ENCODE peak calls at places on chromosomes 4 and X, in seven cellular contexts. A is NCI-H2171 treated with DMSO at 0.1 percent for 48 hours; X is NCI-H1694; C is GM04504; D is HT1080; J is endothelial cell; I is stimulated activated CD4-positive, alpha-beta T cell treated with anti-CD3 and anti-CD28 coated beads, Interleukin-2, amount 100 ng/mL, for 48 hours. Y is an unnamed sample.

GRCh38 chr4:57550143-57550542 is 440.0 kb upstream of the IGFBP7 start:
- DNase-seq in A (no peak), D (no peak), X (peak; percentile 93), C (no peak), J (no peak), I (no peak), Y (no peak)

GRCh38 chrX:10574663-10575062 is 45.7 kb downstream of the MID1 start:
- DNase-seq in X (no peak), J (no peak), I (no peak), D (peak; percentile 11), A (no peak), C (no peak), Y (no peak)

GRCh38 chr4:71107732-71108131 is 114.3 kb downstream of the DCK start:
- DNase-seq in J (no peak), X (no peak), I (no peak), D (no peak), A (no peak), C (no peak), Y (peak; percentile 12)

GRCh38 chr4:172143605-172144314 is 330.6 kb downstream of the GALNTL6 start:
- DNase-seq in C (no peak), X (no peak), A (no peak), I (no peak), D (no peak), J (no peak), Y (no peak)

GRCh38 chrX:120262781-120263719 is 12.4 kb downstream of the ZBTB33 start:
- DNase-seq in D (no peak), A (peak; percentile 24), X (no peak), C (no peak), J (no peak), I (no peak), Y (no peak)

GRCh38 chrX:130296743-130297142 is 28.0 kb upstream of the ZNF280C start:
- DNase-seq in I (no peak), C (no peak), J (no peak), D (peak; percentile 6), X (no peak), A (no peak), Y (no peak)

GRCh38 chr4:20084488-20084887 is 167.2 kb upstream of the SLIT2 start:
- DNase-seq in X (no peak), C (no peak), J (no peak), I (no peak), A (no peak), D (no peak), Y (no peak)

GRCh38 chr4:74932010-74932409 is 906 bp upstream of the PARM1 start:
- DNase-seq in D (no peak), C (no peak), A (no peak), X (no peak), J (no peak), I (no peak), Y (no peak)

GRCh38 chr4:6495736-6496135 is 23.3 kb upstream of the PPP2R2C start:
- DNase-seq in X (no peak), C (no peak), I (no peak), J (no peak), D (no peak), A (no peak), Y (no peak)

GRCh38 chr4:34633216-34633615 is 1611.1 kb downstream of the ARAP2 start:
- DNase-seq in X (no peak), I (no peak), D (no peak), A (no peak), J (no peak), C (no peak), Y (no peak)

GRCh38 chrX:154008521-154008920 is 11.2 kb downstream of the IRAK1 start:
- DNase-seq in D (no peak), C (no peak), A (no peak), J (no peak), X (no peak), I (no peak), Y (no peak)

GRCh38 chr4:100075056-100075455 is 115.2 kb downstream of the DDIT4L start:
- DNase-seq in I (no peak), C (no peak), J (no peak), D (peak; percentile 65), A (no peak), X (no peak), Y (no peak)

GRCh38 chr4:149211961-149212360 is 603.7 kb downstream of the IQCM start:
- DNase-seq in X (peak; percentile 39), I (no peak), C (no peak), J (no peak), A (no peak), D (no peak), Y (no peak)

GRCh38 chr4:40055379-40055872 is 1.2 kb upstream of the N4BP2 start:
- DNase-seq in I (peak; percentile 26), C (peak; percentile 11), J (no peak), X (no peak), A (no peak), D (no peak), Y (peak; percentile 24)

GRCh38 chrX:123489011-123489410 is 243.8 kb downstream of the THOC2 start:
- DNase-seq in A (no peak), X (no peak), J (no peak), I (no peak), C (no peak), D (no peak), Y (no peak)

GRCh38 chrX:99397879-99398278 is 1012.2 kb downstream of the PCDH19 start:
- DNase-seq in A (no peak), D (no peak), X (no peak), C (no peak), I (no peak), J (no peak), Y (no peak)

GRCh38 chr4:73855406-73855805 is 2.3 kb downstream of the PF4V1 start:
- DNase-seq in C (no peak), D (no peak), J (no peak), A (no peak), X (no peak), I (no peak), Y (no peak)

GRCh38 chr4:36394352-36394903 is 113.0 kb downstream of the DTHD1 start:
- DNase-seq in D (peak; percentile 66), C (no peak), J (no peak), A (no peak), X (no peak), I (no peak), Y (no peak)

GRCh38 chrX:149962859-149963757 is 24.8 kb upstream of the EOLA2 start:
- DNase-seq in A (peak; percentile 4), X (peak; percentile 56), D (peak; percentile 50), I (peak; percentile 23), J (peak; percentile 31), C (peak; percentile 49), Y (peak; percentile 38)

GRCh38 chr4:152038238-152038637 is 277.4 kb upstream of the GATB start:
- DNase-seq in I (no peak), C (no peak), X (no peak), A (no peak), D (no peak), J (no peak), Y (no peak)

GRCh38 chr4:8709729-8710360 is 117.3 kb downstream of the CPZ start:
- DNase-seq in A (no peak), C (no peak), X (no peak), D (no peak), J (no peak), I (no peak), Y (no peak)

GRCh38 chrX:33339219-33339618 is 127.9 kb upstream of the DMD start:
- DNase-seq in D (no peak), C (no peak), X (peak; percentile 11), I (no peak), A (no peak), J (no peak), Y (no peak)

GRCh38 chr4:184148871-184149637 is 68.6 kb downstream of the ENPP6 start:
- DNase-seq in D (no peak), J (no peak), X (no peak), A (no peak), I (no peak), C (no peak), Y (no peak)

GRCh38 chrX:137428777-137429564 is 137.0 kb upstream of the ZIC3 start:
- DNase-seq in D (no peak), X (no peak), A (no peak), C (no peak), I (no peak), J (peak; percentile 42), Y (no peak)

GRCh38 chr4:23811045-23811620 is 78.7 kb downstream of the PPARGC1A start:
- DNase-seq in D (no peak), I (no peak), C (no peak), J (no peak), X (no peak), A (no peak), Y (no peak)

GRCh38 chr4:154560824-154561231 is 2.0 kb upstream of the FGB start:
- DNase-seq in C (no peak), A (no peak), D (peak; percentile 68), X (no peak), J (no peak), I (no peak), Y (no peak)

GRCh38 chr4:153713840-153714239 is 29.8 kb downstream of the TLR2 start:
- DNase-seq in A (no peak), J (no peak), C (no peak), I (no peak), X (no peak), D (peak; percentile 7), Y (no peak)

GRCh38 chrX:149950681-149951080 is 12.4 kb upstream of the EOLA2 start:
- DNase-seq in J (no peak), C (peak; percentile 24), A (peak; percentile 22), D (peak; percentile 38), I (no peak), X (peak; percentile 18), Y (no peak)

GRCh38 chrX:44828008-44828605 is 15.7 kb upstream of the DUSP21 start:
- DNase-seq in J (no peak), X (peak; percentile 19), D (peak; percentile 80), A (no peak), I (no peak), C (peak; percentile 70), Y (no peak)

GRCh38 chr4:113384600-113384999 is 335.1 kb downstream of the ANK2 start:
- DNase-seq in I (no peak), J (no peak), C (no peak), D (peak; percentile 83), A (no peak), X (no peak), Y (no peak)

GRCh38 chrX:109952050-109952449 is 50.9 kb upstream of the TMEM164 start:
- DNase-seq in C (no peak), A (no peak), J (no peak), D (peak; percentile 64), I (no peak), X (no peak), Y (peak; percentile 28)

GRCh38 chrX:105837227-105837626 is 14.9 kb downstream of the NRK start:
- DNase-seq in A (no peak), I (no peak), D (peak; percentile 80), C (peak; percentile 51), J (no peak), X (no peak), Y (no peak)

GRCh38 chr4:165464338-165464737 is 85.5 kb downstream of the CPE start:
- DNase-seq in D (no peak), I (no peak), J (no peak), X (peak; percentile 49), C (no peak), A (peak; percentile 47), Y (no peak)

GRCh38 chrX:23548164-23548563 is 119.1 kb upstream of the PRDX4 start:
- DNase-seq in J (no peak), X (no peak), D (peak; percentile 28), C (peak; percentile 18), I (no peak), A (no peak), Y (no peak)

GRCh38 chr4:79763486-79764075 is 309.4 kb downstream of the ANTXR2 start:
- DNase-seq in A (no peak), J (no peak), X (no peak), I (no peak), C (no peak), D (no peak), Y (no peak)

GRCh38 chr4:114780205-114780604 is 181.6 kb downstream of the UGT8 start:
- DNase-seq in D (peak; percentile 18), J (peak; percentile 25), X (no peak), A (peak; percentile 55), I (no peak), C (no peak), Y (no peak)

GRCh38 chr4:5647351-5647750 is 61.0 kb downstream of the EVC2 start:
- DNase-seq in C (no peak), A (no peak), X (no peak), D (no peak), I (no peak), J (no peak), Y (no peak)

GRCh38 chr4:141705747-141706377 is 69.5 kb downstream of the IL15 start:
- DNase-seq in D (no peak), I (no peak), C (no peak), A (no peak), X (no peak), J (no peak), Y (peak; percentile 7)